ENCODE peak calls at places on chromosomes 7 and 10, in five cellular contexts. B is mammary epithelial cell, W is hepatocyte, M is astrocyte, D is HepG2. X is an unnamed sample.

GRCh38 chr10:43128958-43129706 is 9.1 kb upstream of the CSGALNACT2 start:
- DNase-seq in B (peak; percentile 81), W (peak; percentile 48), M (peak; percentile 98), D (no peak), X (peak; percentile 84)

GRCh38 chr7:74657692-74658170 is at the start of gene GTF2I:
- DNase-seq in B (no peak), W (no peak), M (no peak), D (no peak), X (no peak)

GRCh38 chr7:91348686-91349085 is 84.5 kb downstream of the FZD1 start:
- DNase-seq in B (no peak), W (no peak), M (peak; percentile 17), D (no peak), X (no peak)

GRCh38 chr10:125000366-125001312 is 58.7 kb downstream of the ZRANB1 start:
- DNase-seq in B (no peak), W (no peak), M (peak; percentile 78), D (no peak), X (no peak)

GRCh38 chr10:128063736-128064614 is 62.2 kb downstream of the MKI67 start:
- DNase-seq in B (peak; percentile 98), W (no peak), M (no peak), D (no peak), X (no peak)

GRCh38 chr7:120033114-120033513 is 239.9 kb upstream of the KCND2 start:
- DNase-seq in B (peak; percentile 1), W (no peak), M (peak; percentile 74), D (no peak), X (peak; percentile 7)

GRCh38 chr7:43278088-43278644 is 165.7 kb downstream of the HECW1 start:
- DNase-seq in B (peak; percentile 6), W (no peak), M (peak; percentile 11), D (no peak), X (no peak)

GRCh38 chr7:25804154-25804553 is 347.8 kb upstream of the NFE2L3 start:
- DNase-seq in B (peak; percentile 94), W (no peak), M (no peak), D (no peak), X (no peak)

GRCh38 chr10:91410638-91411367 is 659 bp downstream of the HECTD2 start:
- DNase-seq in B (no peak), W (peak; percentile 38), M (peak; percentile 62), D (no peak), X (peak; percentile 1)

GRCh38 chr7:115558186-115558585 is 472.4 kb downstream of the TFEC start:
- DNase-seq in B (peak; percentile 3), W (no peak), M (peak; percentile 58), D (no peak), X (peak; percentile 85)

GRCh38 chr10:65742851-65743250 is 1183.0 kb upstream of the LRRTM3 start:
- DNase-seq in B (no peak), W (no peak), M (no peak), D (no peak), X (no peak)

GRCh38 chr7:55970561-55970960 is 6.2 kb downstream of the NIPSNAP2 start:
- DNase-seq in B (no peak), W (no peak), M (no peak), D (no peak), X (no peak)

GRCh38 chr7:100721505-100721812 is 1.2 kb downstream of the EPO start:
- DNase-seq in B (no peak), W (no peak), M (no peak), D (no peak), X (no peak)

GRCh38 chr10:129020621-129021020 is 446.4 kb upstream of the MGMT start:
- DNase-seq in B (no peak), W (no peak), M (no peak), D (no peak), X (no peak)

GRCh38 chr10:12299222-12299973 is 49.9 kb upstream of the CAMK1D start:
- DNase-seq in B (no peak), W (no peak), M (no peak), D (no peak), X (no peak)

GRCh38 chr10:1712314-1712713 is 25.0 kb downstream of the ADARB2 start:
- DNase-seq in B (no peak), W (no peak), M (no peak), D (no peak), X (no peak)

GRCh38 chr7:16411391-16411790 is 9.9 kb downstream of the CRPPA start:
- DNase-seq in B (peak; percentile 51), W (no peak), M (peak; percentile 18), D (no peak), X (peak; percentile 82)

GRCh38 chr7:8283968-8284367 is 22.0 kb upstream of the ICA1 start:
- DNase-seq in B (no peak), W (no peak), M (no peak), D (no peak), X (no peak)

GRCh38 chr7:5629941-5630340 is 151.5 kb downstream of the RNF216 start:
- DNase-seq in B (peak; percentile 86), W (no peak), M (peak; percentile 64), D (no peak), X (peak; percentile 85)

GRCh38 chr10:75542902-75543301 is 111.5 kb downstream of the LRMDA start:
- DNase-seq in B (no peak), W (peak; percentile 49), M (peak; percentile 89), D (no peak), X (no peak)
- H3K4me2 ChIP-seq in B (no peak overlapping the region), W (peak overlapping the region; percentile 28), M (no peak overlapping the region), D (no peak overlapping the region), X (no peak overlapping the region)

GRCh38 chr7:77685219-77685618 is 11.0 kb upstream of the RSBN1L start:
- DNase-seq in B (peak; percentile 31), W (peak; percentile 23), M (peak; percentile 6), D (peak; percentile 27), X (peak; percentile 67)
- TF ChIP-seq CTCF in B (no peak), W (no peak), M (no peak), D (no peak), X (no peak)

GRCh38 chr7:158488225-158488889 is 99.3 kb downstream of the PTPRN2 start:
- DNase-seq in B (no peak), W (no peak), M (no peak), D (no peak), X (no peak)
- H3K9me3 ChIP-seq in B (peaks cover 37% of the 10 kb centered on the region), W (no peaks in the 10 kb centered on the region), M (peaks cover 21% of the 10 kb centered on the region), D (no peaks in the 10 kb centered on the region), X (no peaks in the 10 kb centered on the region)

GRCh38 chr10:100968037-100968736 is 1.1 kb upstream of the SEMA4G start:
- DNase-seq in B (no peak), W (no peak), M (no peak), D (no peak), X (no peak)
- H3K4me2 ChIP-seq in B (no peak overlapping the region), W (peak overlapping the region; percentile 98), M (peak overlapping the region; percentile 96), D (peak overlapping the region; percentile 99), X (peak overlapping the region; percentile 99)

GRCh38 chr7:132723506-132724081 is 147.3 kb upstream of the PLXNA4 start:
- DNase-seq in B (no peak), W (no peak), M (peak; percentile 10), D (no peak), X (no peak)

GRCh38 chr7:132720835-132721234 is 144.6 kb upstream of the PLXNA4 start:
- DNase-seq in B (no peak), W (no peak), M (no peak), D (no peak), X (no peak)
- TF ChIP-seq CTCF in B (no peak), W (no peak), M (no peak), D (peak; percentile 25), X (no peak)

GRCh38 chr10:130766071-130766470 is 545.5 kb downstream of the TCERG1L start:
- DNase-seq in B (no peak), W (no peak), M (no peak), D (no peak), X (no peak)

GRCh38 chr10:130766716-130767115 is 544.8 kb downstream of the TCERG1L start:
- DNase-seq in B (no peak), W (no peak), M (no peak), D (no peak), X (no peak)

GRCh38 chr10:130763071-130763470 is 548.5 kb downstream of the TCERG1L start:
- DNase-seq in B (no peak), W (no peak), M (no peak), D (no peak), X (no peak)

GRCh38 chr10:130763491-130763890 is 548.0 kb downstream of the TCERG1L start:
- DNase-seq in B (no peak), W (no peak), M (no peak), D (no peak), X (no peak)

GRCh38 chr10:130764651-130765050 is 546.9 kb downstream of the TCERG1L start:
- DNase-seq in B (no peak), W (no peak), M (no peak), D (no peak), X (no peak)
- H3K9me3 ChIP-seq in B (peaks cover 53% of the 10 kb centered on the region), W (no peaks in the 10 kb centered on the region), M (peaks cover 16% of the 10 kb centered on the region), D (peaks cover 14% of the 10 kb centered on the region), X (no peaks in the 10 kb centered on the region)

DNA sequence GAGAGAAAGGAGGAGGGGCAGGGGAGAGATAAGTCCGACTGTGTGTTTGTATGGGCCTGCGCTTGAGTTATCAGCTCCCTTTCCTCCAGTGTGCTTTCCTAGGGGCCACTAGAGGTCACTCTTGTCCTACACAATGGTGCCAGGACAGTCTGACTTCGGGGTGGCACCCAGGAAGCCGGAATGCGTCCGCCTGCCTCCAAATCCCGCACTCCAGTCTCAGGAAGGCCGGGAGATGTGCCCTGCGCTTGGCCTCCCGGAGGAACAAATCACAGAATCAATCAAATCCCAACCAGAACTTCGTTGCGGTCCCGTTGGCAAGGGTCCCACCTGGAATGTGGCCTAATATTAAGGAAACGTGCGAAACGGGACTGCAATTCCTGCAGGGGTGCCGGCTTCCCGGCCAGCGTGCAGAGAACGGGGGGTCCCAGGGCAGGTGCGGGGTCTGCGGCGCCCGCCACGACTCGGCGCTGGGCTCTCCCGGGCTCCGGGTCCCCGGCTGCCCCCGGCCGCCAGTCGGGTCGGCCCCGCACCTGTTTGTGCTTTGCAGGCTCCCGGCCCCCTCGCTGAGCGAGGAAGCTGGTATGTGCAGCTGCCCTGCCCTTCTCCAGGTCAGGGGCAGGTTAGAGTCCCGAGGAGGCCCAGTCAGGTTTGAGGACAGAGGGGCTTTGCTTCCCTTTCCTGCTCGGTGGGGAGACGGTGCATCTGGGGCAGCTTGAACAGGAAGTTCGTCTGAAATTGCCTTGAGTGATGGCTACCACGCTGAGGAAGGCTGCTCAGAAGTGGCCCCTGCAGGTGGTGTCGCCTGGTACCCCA is 21.0 kb upstream of the HPS1 start:
- DNase-seq in B (peak; percentile 73), W (peak; percentile 92), M (peak; percentile 68), D (peak; percentile 79), X (peak; percentile 80)
- H3K4me2 ChIP-seq in B (peak overlapping the region; percentile 92), W (peak overlapping the region; percentile 97), M (peak overlapping the region; percentile 96), D (peak overlapping the region; percentile 97), X (peak overlapping the region; percentile 97)

DNA sequence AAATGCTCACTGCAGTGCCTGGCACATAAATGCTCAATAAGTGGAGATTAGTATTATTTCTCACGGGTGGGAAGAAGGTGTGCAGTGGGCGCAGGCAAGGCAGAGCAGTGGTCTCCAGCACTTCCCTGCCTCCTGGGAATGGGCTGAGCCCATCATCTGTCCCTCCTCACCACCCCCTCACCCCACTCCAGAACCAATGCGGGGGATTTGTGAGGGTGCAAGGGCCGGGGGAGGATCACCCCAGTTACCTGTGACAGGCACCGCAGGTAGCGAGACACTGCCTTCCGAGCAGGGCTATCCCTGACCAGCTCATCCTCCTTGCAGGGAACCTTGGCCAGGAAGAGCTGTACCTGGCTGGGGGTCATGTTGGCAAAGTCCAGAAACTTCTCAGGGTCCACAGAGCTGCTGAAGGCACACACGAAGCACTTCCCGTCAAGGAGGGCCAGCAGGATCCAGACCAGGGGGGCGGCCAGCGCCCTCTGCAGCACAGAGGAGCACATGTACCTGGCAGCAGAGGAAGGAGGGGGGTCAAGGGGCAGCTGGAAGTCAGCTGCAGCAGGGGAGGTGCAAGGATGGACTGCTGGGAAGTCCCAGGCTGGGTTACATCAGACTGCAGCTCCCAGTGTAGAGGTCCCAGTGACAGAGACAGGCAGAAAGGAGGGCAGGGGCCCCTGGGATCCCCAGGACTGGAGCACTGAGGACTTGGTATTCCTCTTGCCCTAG is 2.8 kb downstream of the CALHM3 start:
- DNase-seq in B (no peak), W (no peak), M (no peak), D (no peak), X (no peak)
- TF ChIP-seq CTCF in B (no peak), W (no peak), M (no peak), D (peak; percentile 72), X (peak; percentile 30)

GRCh38 chr7:4202154-4202553 is 479.9 kb upstream of the FOXK1 start:
- DNase-seq in B (no peak), W (no peak), M (no peak), D (no peak), X (no peak)
- H3K9me3 ChIP-seq in B (peaks cover 30% of the 10 kb centered on the region), W (no peaks in the 10 kb centered on the region), M (peaks cover 4% of the 10 kb centered on the region), D (peaks cover 5% of the 10 kb centered on the region), X (no peaks in the 10 kb centered on the region)

X was measured in PC-3.